ENCODE peak calls at places on chromosomes 16 and 17, in ten cellular contexts. S is effector memory CD4-positive, alpha-beta T cell; V is Peyer's patch; J is tibial artery; A is breast epithelium; X is PC-9; H is kidney epithelial cell; T is stomach; G is naive thymus-derived CD4-positive, alpha-beta T cell; U is cardiac muscle cell. R is an unnamed sample. For H3K36me3 and H3K27me3, the result is how much of the 10 kb centered on the place peaks cover.

GRCh38 chr17:7548585-7549400 is at the start of gene TNFSF12:
- DNase-seq in X (peak), U (peak), G (peak), A (peak), J (peak), S (peak), T (peak), V (peak), H (no peak), R (peak)

GRCh38 chr17:19510903-19511302 is 22.8 kb upstream of the SLC47A1 start:
- DNase-seq in J (no peak), U (no peak), H (no peak), G (no peak), A (no peak), T (no peak), X (no peak), S (no peak), V (no peak), R (no peak)

GRCh38 chr17:48013876-48014602 is 23.6 kb downstream of the COPZ2 start:
- DNase-seq in V (no peak), A (no peak), T (no peak), J (no peak), S (no peak), G (no peak), U (no peak), X (no peak), H (no peak), R (no peak)

GRCh38 chr17:63955232-63955631 is 17.5 kb downstream of the SCN4A start:
- DNase-seq in X (no peak), J (no peak), S (no peak), G (no peak), U (no peak), H (no peak), A (no peak), T (no peak), V (no peak), R (no peak)

GRCh38 chr16:57892041-57892440 is 78.9 kb downstream of the CNGB1 start:
- DNase-seq in V (no peak), G (no peak), X (no peak), A (no peak), S (no peak), U (no peak), H (peak), J (no peak), T (no peak), R (no peak)

GRCh38 chr16:53984936-53985335 is 281.0 kb downstream of the FTO start:
- DNase-seq in X (no peak), G (no peak), J (no peak), U (no peak), S (no peak), V (no peak), H (no peak), A (no peak), T (no peak), R (no peak)

GRCh38 chr17:21419299-21420239 is 43.4 kb downstream of the KCNJ12 start:
- DNase-seq in G (peak), A (no peak), U (no peak), T (no peak), V (peak), X (no peak), J (no peak), S (no peak), H (no peak), R (peak)

GRCh38 chr16:52581530-52581929 is 34.6 kb upstream of the TOX3 start:
- DNase-seq in X (no peak), V (no peak), G (no peak), T (no peak), A (no peak), J (no peak), U (no peak), H (no peak), S (no peak), R (no peak)

GRCh38 chr16:88558457-88559442 is 11.5 kb upstream of the ZC3H18 start:
- DNase-seq in X (peak), S (no peak), G (no peak), T (peak), U (peak), A (no peak), V (peak), H (no peak), J (no peak), R (peak)

GRCh38 chr16:86512301-86512859 is 2.1 kb downstream of the FOXF1 start:
- DNase-seq in S (no peak), U (no peak), X (no peak), J (no peak), A (no peak), H (no peak), G (no peak), T (no peak), V (no peak), R (peak)

GRCh38 chr17:8581002-8581658 is 49.4 kb downstream of the MYH10 start:
- DNase-seq in G (no peak), S (no peak), V (no peak), X (no peak), A (no peak), U (no peak), H (no peak), T (no peak), J (no peak), R (no peak)

GRCh38 chr16:50859628-50860360 is 117.9 kb downstream of the CYLD start:
- DNase-seq in V (peak), U (no peak), H (no peak), J (no peak), S (no peak), G (no peak), T (no peak), X (no peak), A (no peak), R (no peak)

GRCh38 chr16:9681556-9681955 is 500.7 kb downstream of the GRIN2A start:
- DNase-seq in J (no peak), S (no peak), U (peak), V (no peak), H (no peak), T (no peak), A (no peak), X (no peak), G (no peak), R (no peak)

GRCh38 chr16:49602201-49603041 is 228.8 kb downstream of the C16orf78 start:
- DNase-seq in U (no peak), T (peak), X (no peak), G (no peak), V (no peak), A (no peak), S (no peak), J (peak), H (no peak), R (no peak)

GRCh38 chr17:45235071-45236001 is 13.7 kb downstream of the FMNL1 start:
- DNase-seq in S (peak), U (peak), V (peak), H (no peak), J (peak), A (peak), X (peak), T (peak), G (peak), R (peak)

DNA sequence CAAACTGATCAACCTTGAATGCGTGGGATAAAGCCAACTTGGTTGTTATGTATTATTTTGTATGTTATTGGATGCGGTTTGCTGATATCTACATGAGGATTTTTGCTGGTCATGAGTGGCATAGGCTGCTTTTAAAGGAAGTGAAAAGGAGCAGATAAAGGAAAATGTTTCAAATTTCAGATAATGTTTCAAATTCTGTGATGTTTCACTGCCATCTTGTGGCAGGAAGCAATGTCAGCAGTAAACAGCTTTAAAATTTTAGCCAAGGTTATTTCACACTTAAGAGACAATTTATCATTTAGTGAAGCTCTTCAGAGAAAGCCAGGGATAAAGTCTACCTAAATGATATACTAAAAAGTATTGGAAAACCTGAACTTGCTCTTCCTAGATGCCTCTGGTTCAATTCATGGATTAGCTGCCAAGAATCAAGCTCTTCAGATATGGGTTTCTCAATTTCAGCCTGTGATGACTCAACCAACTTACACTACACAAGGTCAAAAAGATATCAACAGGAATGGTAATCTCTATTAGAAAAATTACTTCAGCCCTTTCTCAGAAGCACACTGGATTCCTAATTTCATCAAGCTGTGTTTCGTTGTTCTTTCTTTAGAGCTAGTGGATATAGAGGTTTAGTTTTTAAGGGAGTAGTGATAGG is 136.0 kb upstream of the C17orf78 start:
- DNase-seq in X (no peak), G (peak), U (no peak), V (no peak), H (no peak), J (no peak), T (no peak), S (peak), A (no peak), R (peak)
- H3K36me3 ChIP-seq in X (under half), G (under half), U (under half), V (half or more), H (under half), J (under half), T (half or more), S (under half), A (under half), R (under half)

GRCh38 chr17:4204190-4204589 is 59.6 kb downstream of the ANKFY1 start:
- DNase-seq in G (no peak), J (no peak), S (no peak), U (no peak), X (no peak), A (no peak), T (no peak), V (no peak), H (no peak), R (no peak)
- H3K4me3 ChIP-seq in G (no peak), J (no peak), S (no peak), U (no peak), X (no peak), A (no peak), T (no peak), V (no peak), H (no peak), R (no peak)

DNA sequence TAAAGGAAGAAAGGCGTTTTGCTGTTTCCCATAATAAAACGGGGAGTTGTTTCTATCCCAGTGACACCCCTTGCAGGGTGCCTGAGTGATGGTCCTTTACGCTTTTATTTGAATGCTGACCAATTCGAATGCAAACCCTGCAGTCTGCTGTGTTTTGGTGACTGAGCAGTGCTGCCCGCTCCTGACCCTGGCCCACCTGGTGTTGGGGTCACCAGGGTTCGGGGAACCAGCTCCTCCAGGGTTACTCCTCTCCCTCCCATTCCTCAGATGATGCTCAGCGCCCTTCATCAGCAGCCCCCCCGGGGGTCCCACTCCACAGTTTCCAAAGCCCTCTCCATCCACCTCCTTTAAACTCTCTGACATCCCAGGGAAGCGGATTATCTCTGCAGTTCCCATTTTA is 6.0 kb downstream of the CA4 start:
- DNase-seq in V (no peak), X (no peak), H (no peak), T (no peak), G (no peak), J (no peak), U (no peak), S (no peak), A (no peak), R (peak)
- H3K27me3 ChIP-seq in V (under half), X (under half), H (under half), T (under half), G (under half), J (half or more), U (under half), S (under half), A (under half), R (under half)

GRCh38 chr16:4880006-4880580 is 32.8 kb downstream of the UBN1 start:
- DNase-seq in H (no peak), S (no peak), A (no peak), X (no peak), U (no peak), T (no peak), V (no peak), J (peak), G (no peak), R (no peak)

GRCh38 chr16:4882261-4882632 is 35.0 kb downstream of the UBN1 start:
- DNase-seq in V (no peak), U (no peak), G (no peak), S (no peak), X (no peak), H (no peak), J (no peak), A (no peak), T (no peak), R (no peak)

GRCh38 chr16:4876646-4877297 is 29.5 kb downstream of the UBN1 start:
- DNase-seq in T (no peak), A (no peak), S (no peak), H (no peak), J (no peak), X (peak), G (no peak), V (no peak), U (no peak), R (no peak)

GRCh38 chr16:4877298-4877685 is 30.0 kb downstream of the UBN1 start:
- DNase-seq in V (no peak), A (no peak), H (no peak), G (no peak), U (no peak), X (no peak), S (no peak), J (no peak), T (no peak), R (no peak)

DNA sequence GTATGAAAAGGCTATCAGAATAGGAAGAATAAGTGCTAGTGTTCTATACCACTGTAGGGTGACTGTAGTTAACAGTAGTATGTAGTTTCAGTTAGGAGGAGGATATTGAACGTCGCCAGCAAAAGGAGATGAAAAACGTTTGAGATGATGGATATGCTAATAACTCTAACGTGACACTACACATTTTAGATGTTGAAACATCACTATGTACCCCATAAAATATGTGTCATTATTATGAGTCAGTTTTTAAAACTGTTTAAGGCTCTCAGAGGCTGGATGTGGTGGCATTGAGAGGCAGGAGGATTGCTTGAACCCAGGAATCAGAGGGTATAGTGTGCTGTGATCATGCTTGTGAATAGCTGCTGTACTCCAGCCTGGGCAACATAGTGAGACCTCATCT is 31.8 kb downstream of the UBN1 start:
- DNase-seq in G (no peak), T (no peak), X (no peak), A (no peak), S (no peak), H (no peak), J (no peak), U (no peak), V (no peak), R (no peak)
- H3K36me3 ChIP-seq in G (half or more), T (half or more), X (under half), A (under half), S (half or more), H (under half), J (half or more), U (under half), V (half or more), R (half or more)

DNA sequence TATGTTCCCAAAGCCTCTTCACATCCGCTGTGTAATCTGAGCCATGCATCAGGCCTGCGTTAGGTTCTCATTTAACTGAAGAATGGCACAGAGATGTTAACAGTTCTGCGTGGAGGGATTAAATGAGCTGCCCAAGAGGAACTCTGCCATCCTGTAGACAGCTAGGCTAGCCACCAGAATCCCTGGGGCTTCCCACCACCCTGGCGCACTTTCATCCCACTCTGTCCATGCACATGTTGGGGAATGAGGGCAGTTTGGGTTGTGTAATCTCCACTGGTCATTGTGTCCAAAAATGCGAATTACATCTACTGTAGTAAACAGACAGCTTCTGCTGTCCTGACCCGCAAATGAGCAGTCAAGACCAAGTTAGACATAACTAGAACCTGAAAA is 1.0 kb upstream of the GLG1 start:
- DNase-seq in V (no peak), U (peak), H (no peak), X (no peak), T (no peak), J (peak), S (no peak), A (no peak), G (no peak), R (no peak)
- H3K4me3 ChIP-seq in V (no peak), U (no peak), H (no peak), X (peak), T (no peak), J (no peak), S (no peak), A (no peak), G (peak), R (no peak)

DNA sequence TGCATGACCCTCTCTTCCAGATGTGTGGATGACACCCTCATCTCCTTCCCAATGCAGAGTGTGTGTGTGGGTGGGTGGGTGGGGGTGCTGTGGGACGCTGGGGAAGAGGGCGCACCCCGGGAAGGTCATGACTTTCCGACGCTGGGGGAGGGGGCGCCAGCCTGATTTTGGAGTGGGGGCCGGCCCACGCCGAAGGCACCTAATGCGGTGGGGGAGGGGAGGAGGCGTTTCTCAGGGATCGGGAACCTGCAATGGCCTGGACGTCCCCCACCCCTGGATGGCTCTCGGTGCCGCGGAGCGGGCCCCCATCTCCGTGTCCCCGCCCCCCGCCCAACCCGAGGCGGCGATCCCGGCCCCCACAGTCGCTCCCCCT is 33.5 kb downstream of the SRCIN1 start:
- DNase-seq in S (no peak), H (no peak), A (no peak), J (no peak), V (no peak), U (no peak), X (no peak), G (no peak), T (no peak), R (no peak)
- H3K27me3 ChIP-seq in S (half or more), H (half or more), A (under half), J (half or more), V (under half), U (half or more), X (under half), G (under half), T (under half), R (half or more)

GRCh38 chr17:76720211-76720610 is 6.2 kb downstream of the JMJD6 start:
- DNase-seq in G (no peak), H (no peak), U (no peak), X (no peak), S (no peak), A (no peak), J (peak), V (no peak), T (no peak), R (no peak)
- H3K36me3 ChIP-seq in G (half or more), H (under half), U (half or more), X (under half), S (half or more), A (under half), J (half or more), V (half or more), T (half or more), R (under half)

R was measured in H7.